ENCODE peak calls at places on chromosomes 12 and 14, in six cellular contexts. W is WTC11, V is A549, N is HCT116, A is K562, U is SK-N-SH. O is an unnamed sample.

GRCh38 chr12:71626768-71627167 is 36.9 kb downstream of the ZFC3H1 start:
- DNase-seq in W (no peak), U (no peak), V (no peak), A (no peak), N (no peak), O (no peak)

GRCh38 chr12:50222275-50222783 is 55.2 kb upstream of the CERS5 start:
- DNase-seq in W (peak), V (no peak), N (peak), U (peak), A (peak), O (peak)

GRCh38 chr12:29593001-29593400 is 95.5 kb upstream of the OVCH1 start:
- DNase-seq in U (no peak), W (no peak), V (no peak), N (no peak), A (no peak), O (no peak)

GRCh38 chr12:27619308-27619707 is 76.9 kb upstream of the REP15 start:
- DNase-seq in W (no peak), N (peak), A (no peak), U (no peak), V (peak), O (peak)

GRCh38 chr14:69986336-69986735 is 107.1 kb downstream of the SMOC1 start:
- DNase-seq in U (no peak), V (no peak), N (no peak), W (no peak), A (no peak), O (no peak)

GRCh38 chr12:45291518-45291917 is 75.6 kb downstream of the ANO6 start:
- DNase-seq in W (no peak), V (no peak), U (no peak), A (no peak), N (no peak), O (no peak)

GRCh38 chr14:64707661-64708060 is 3.4 kb downstream of the PLEKHG3 start:
- DNase-seq in A (no peak), V (peak), W (no peak), N (peak), U (no peak), O (peak)

GRCh38 chr12:76020281-76020680 is 11.3 kb downstream of the PHLDA1 start:
- DNase-seq in V (peak), U (no peak), A (no peak), W (no peak), N (peak), O (peak)

GRCh38 chr12:46915082-46915481 is 89.3 kb upstream of the SLC38A4 start:
- DNase-seq in N (no peak), W (no peak), V (no peak), U (no peak), A (no peak), O (no peak)

GRCh38 chr12:32039341-32039740 is 67.3 kb upstream of the BICD1 start:
- DNase-seq in W (no peak), U (peak), V (no peak), N (no peak), A (peak), O (no peak)

GRCh38 chr12:39287817-39288216 is 155.1 kb downstream of the KIF21A start:
- DNase-seq in N (no peak), A (no peak), W (no peak), V (no peak), U (no peak), O (peak)

GRCh38 chr12:2094597-2094996 is 41.8 kb downstream of the CACNA1C start:
- DNase-seq in W (no peak), A (no peak), N (no peak), U (no peak), V (no peak), O (peak)

GRCh38 chr14:35044939-35045797 is 904 bp upstream of the FAM177A1 start:
- DNase-seq in N (no peak), A (no peak), U (peak), V (no peak), W (no peak), O (no peak)

GRCh38 chr14:99636487-99636886 is 8.4 kb upstream of the HHIPL1 start:
- DNase-seq in A (no peak), V (no peak), W (no peak), N (no peak), U (no peak), O (peak)

GRCh38 chr12:109582636-109583035 is 9.0 kb downstream of the MVK start:
- DNase-seq in A (no peak), W (peak), N (no peak), U (peak), V (no peak), O (no peak)

GRCh38 chr14:103753809-103754208 is 38.2 kb downstream of the ZFYVE21 start:
- DNase-seq in U (no peak), N (no peak), W (no peak), V (no peak), A (no peak), O (no peak)

GRCh38 chr12:59843260-59843843 is 247.5 kb downstream of the SLC16A7 start:
- DNase-seq in A (no peak), V (no peak), N (no peak), U (no peak), W (no peak), O (no peak)

GRCh38 chr12:111672822-111673381 is 12.9 kb downstream of the BRAP start:
- DNase-seq in W (no peak), N (no peak), U (no peak), V (no peak), A (no peak), O (no peak)

GRCh38 chr12:111677186-111677585 is 8.6 kb downstream of the BRAP start:
- DNase-seq in A (no peak), N (no peak), W (no peak), V (no peak), U (no peak), O (no peak)

GRCh38 chr12:111673503-111673902 is 12.3 kb downstream of the BRAP start:
- DNase-seq in U (peak), W (no peak), A (peak), N (peak), V (no peak), O (peak)
- TF ChIP-seq CTCF in U (peak), W (peak), A (peak), N (peak), V (peak), O (peak)

DNA sequence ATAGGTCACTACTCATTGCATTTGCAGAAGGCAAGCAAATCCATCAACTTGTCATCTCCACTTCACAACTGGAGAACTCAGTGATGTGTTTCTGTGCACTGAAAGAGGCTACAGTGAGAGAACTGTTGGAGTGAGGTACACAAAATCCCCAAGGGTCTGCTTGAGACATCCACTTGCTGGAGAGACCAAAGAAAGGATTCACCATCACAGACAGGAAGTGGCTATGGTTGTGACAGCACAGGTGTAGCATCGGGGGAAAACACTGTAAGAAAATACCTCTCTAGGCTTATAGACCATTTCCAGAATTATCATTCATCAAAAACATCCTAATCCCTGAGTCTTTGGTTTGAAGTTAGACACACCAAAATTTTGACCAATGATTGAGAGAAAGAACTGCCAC is 201.3 kb upstream of the OR4E1 start:
- DNase-seq in U (no peak), V (no peak), N (no peak), A (no peak), W (no peak), O (no peak)
- TF ChIP-seq MAX in U (no peak), V (no peak), N (no peak), A (no peak), W (no peak), O (no peak)

GRCh38 chr14:78598046-78598652 is 428.0 kb downstream of the NRXN3 start:
- DNase-seq in V (peak), A (peak), W (peak), N (peak), U (peak), O (peak)

GRCh38 chr14:78593949-78594348 is 423.8 kb downstream of the NRXN3 start:
- DNase-seq in V (no peak), U (no peak), W (no peak), N (no peak), A (no peak), O (no peak)

GRCh38 chr14:78595797-78596196 is 425.6 kb downstream of the NRXN3 start:
- DNase-seq in W (peak), N (no peak), A (no peak), V (no peak), U (peak), O (peak)
- TF ChIP-seq CTCF in W (no peak), N (peak), A (peak), V (no peak), U (no peak), O (peak)

GRCh38 chr12:26429070-26429691 is 233.8 kb downstream of the SSPN start:
- DNase-seq in U (no peak), A (no peak), V (no peak), N (no peak), W (no peak), O (no peak)

GRCh38 chr12:26435005-26435404 is 239.6 kb downstream of the SSPN start:
- DNase-seq in N (no peak), W (no peak), U (no peak), V (no peak), A (no peak), O (no peak)

GRCh38 chr12:26431211-26431610 is 235.8 kb downstream of the SSPN start:
- DNase-seq in W (no peak), A (no peak), U (no peak), N (no peak), V (no peak), O (no peak)

GRCh38 chr12:26428420-26428819 is 233.0 kb downstream of the SSPN start:
- DNase-seq in V (no peak), A (no peak), N (no peak), U (no peak), W (no peak), O (no peak)

GRCh38 chr12:26434299-26434915 is 239.0 kb downstream of the SSPN start:
- DNase-seq in W (peak), V (peak), N (peak), U (peak), A (peak), O (peak)
- TF ChIP-seq MAX in W (no peak), V (no peak), N (no peak), U (no peak), A (no peak), O (no peak)

GRCh38 chr12:84913151-84913550 is 552 bp upstream of the SLC6A15 start:
- DNase-seq in W (no peak), N (no peak), V (no peak), U (peak), A (no peak), O (no peak)

GRCh38 chr12:84911331-84912190 is 1.0 kb downstream of the SLC6A15 start:
- DNase-seq in W (peak), V (peak), N (no peak), A (no peak), U (peak), O (peak)

GRCh38 chr12:84910549-84911241 is 1.9 kb downstream of the SLC6A15 start:
- DNase-seq in V (no peak), A (no peak), U (peak), W (no peak), N (no peak), O (no peak)

GRCh38 chr12:84912191-84913142 is at the start of gene SLC6A15:
- DNase-seq in N (no peak), V (peak), W (peak), U (peak), A (no peak), O (no peak)
- TF ChIP-seq CTCF in N (no peak), V (no peak), W (peak), U (peak), A (no peak), O (no peak)

GRCh38 chr12:68252077-68252476 is 1.3 kb downstream of the IL22 start:
- DNase-seq in A (no peak), N (no peak), W (no peak), U (no peak), V (no peak), O (no peak)
- TF ChIP-seq MAX in A (no peak), N (no peak), W (no peak), U (no peak), V (no peak), O (no peak)

GRCh38 chr12:57896139-57896436 is 45.3 kb upstream of the ATP23 start:
- DNase-seq in W (no peak), N (no peak), A (no peak), U (no peak), V (no peak), O (no peak)
- TF ChIP-seq CTCF in W (no peak), N (no peak), A (no peak), U (no peak), V (no peak), O (no peak)